ENCODE peak calls at places on chromosomes 1 and 21, in eight cellular contexts. J is epithelial cell of esophagus; W is activated gamma-delta T cell treated with anti-CD3 and anti-CD28 coated beads, Interleukin-2, amount 50 U/mL, for 16 hours; M is lower lobe of right lung; U is HFFc6; Q is activated CD8-positive, alpha-beta memory T cell treated with anti-CD3 and anti-CD28 coated beads, Interleukin-2, amount 10 ng/mL, durations not matched to agents 7 days and 5 days; F is COR-L47; N is cardiac fibroblast. Z is an unnamed sample.

GRCh38 chr1:53552146-53552940 is 93.1 kb downstream of the DMRTB1 start:
- DNase-seq in J (no peak), W (no peak), M (peak), U (no peak), Q (no peak), F (peak), N (no peak), Z (peak)

GRCh38 chr1:25906644-25907300 is 553 bp upstream of the STMN1 start:
- DNase-seq in J (peak), W (no peak), M (peak), U (no peak), Q (no peak), F (peak), N (no peak), Z (peak)

GRCh38 chr1:110542730-110543129 is 23.8 kb upstream of the KCNA10 start:
- DNase-seq in J (peak), W (no peak), M (no peak), U (peak), Q (no peak), F (no peak), N (peak), Z (no peak)

GRCh38 chr1:116504308-116505156 is 66.3 kb downstream of the CD58 start:
- DNase-seq in J (peak), W (peak), M (peak), U (peak), Q (peak), F (no peak), N (peak), Z (no peak)

GRCh38 chr1:182680901-182681300 is 3.5 kb downstream of the RGS8 start:
- DNase-seq in J (peak), W (no peak), M (no peak), U (no peak), Q (no peak), F (no peak), N (peak), Z (no peak)

GRCh38 chr1:95039360-95040031 is 33.3 kb downstream of the ALG14 start:
- DNase-seq in J (peak), W (no peak), M (no peak), U (no peak), Q (no peak), F (no peak), N (no peak), Z (no peak)

GRCh38 chr1:101388904-101389546 is 152.2 kb downstream of the S1PR1 start:
- DNase-seq in J (no peak), W (no peak), M (no peak), U (peak), Q (peak), F (no peak), N (peak), Z (no peak)

GRCh38 chr1:170296211-170296610 is 150.5 kb downstream of the NTMT2 start:
- DNase-seq in J (no peak), W (no peak), M (no peak), U (no peak), Q (no peak), F (no peak), N (no peak), Z (no peak)

GRCh38 chr1:169443923-169444322 is 16.6 kb upstream of the CCDC181 start:
- DNase-seq in J (no peak), W (no peak), M (no peak), U (no peak), Q (no peak), F (no peak), N (no peak), Z (no peak)

GRCh38 chr21:45050786-45051489 is 23.4 kb upstream of the ADARB1 start:
- DNase-seq in J (no peak), W (no peak), M (no peak), U (peak), Q (no peak), F (no peak), N (peak), Z (no peak)

GRCh38 chr1:160078392-160079195 is 2.7 kb upstream of the KCNJ9 start:
- DNase-seq in J (peak), W (peak), M (no peak), U (peak), Q (peak), F (no peak), N (peak), Z (no peak)

GRCh38 chr1:23423415-23424170 is 955 bp downstream of the TCEA3 start:
- DNase-seq in J (no peak), W (no peak), M (peak), U (no peak), Q (no peak), F (no peak), N (no peak), Z (no peak)

GRCh38 chr1:28915036-28915895 is 897 bp downstream of the EPB41 start:
- DNase-seq in J (peak), W (peak), M (peak), U (no peak), Q (peak), F (peak), N (no peak), Z (peak)

GRCh38 chr1:159873546-159873945 is 11.1 kb upstream of the VSIG8 start:
- DNase-seq in J (no peak), W (no peak), M (no peak), U (no peak), Q (no peak), F (no peak), N (no peak), Z (no peak)

GRCh38 chr1:111770916-111771315 is 15.2 kb downstream of the DDX20 start:
- DNase-seq in J (no peak), W (no peak), M (no peak), U (no peak), Q (no peak), F (no peak), N (peak), Z (no peak)

GRCh38 chr1:156689960-156690672 is 12.9 kb upstream of the NES start:
- DNase-seq in J (peak), W (no peak), M (no peak), U (no peak), Q (no peak), F (no peak), N (peak), Z (peak)

GRCh38 chr21:41641821-41642368 is 125.0 kb downstream of the RIPK4 start:
- DNase-seq in J (peak), W (no peak), M (no peak), U (peak), Q (no peak), F (no peak), N (peak), Z (no peak)

GRCh38 chr1:29602203-29602602 is 365.9 kb downstream of the PTPRU start:
- DNase-seq in J (no peak), W (no peak), M (no peak), U (no peak), Q (peak), F (no peak), N (no peak), Z (no peak)

GRCh38 chr1:93623436-93623835 is 58.2 kb downstream of the BCAR3 start:
- DNase-seq in J (no peak), W (no peak), M (no peak), U (peak), Q (no peak), F (no peak), N (peak), Z (no peak)

GRCh38 chr1:41400235-41400634 is 39.0 kb downstream of the FOXO6 start:
- DNase-seq in J (no peak), W (no peak), M (no peak), U (no peak), Q (no peak), F (no peak), N (no peak), Z (peak)

GRCh38 chr1:208089971-208090755 is 154.0 kb downstream of the PLXNA2 start:
- DNase-seq in J (no peak), W (no peak), M (no peak), U (peak), Q (no peak), F (no peak), N (no peak), Z (no peak)

GRCh38 chr1:195763907-195764183 is 844.4 kb downstream of the KCNT2 start:
- DNase-seq in J (peak), W (no peak), M (no peak), U (no peak), Q (no peak), F (no peak), N (no peak), Z (no peak)

GRCh38 chr1:236502972-236503639 is 20.7 kb upstream of the LGALS8 start:
- DNase-seq in J (peak), W (no peak), M (peak), U (peak), Q (no peak), F (peak), N (peak), Z (peak)